ENCODE peak calls at places on chromosomes 7 and 10, in six cellular contexts. Y, Z, V, W, J and R are unnamed samples.

GRCh38 chr10:12241810-12242529 is 46.0 kb downstream of the CDC123 start:
- DNase-seq in Y (no peak), Z (no peak), V (no peak), W (no peak), J (no peak), R (no peak)

GRCh38 chr10:97128851-97129186 is 56.9 kb downstream of the SLIT1 start:
- DNase-seq in Y (no peak), Z (no peak), V (no peak), W (no peak), J (no peak), R (no peak)

GRCh38 chr10:31075434-31075833 is 43.8 kb upstream of the ZNF438 start:
- DNase-seq in Y (no peak), Z (peak; percentile 79), V (peak; percentile 44), W (no peak), J (no peak), R (no peak)

GRCh38 chr10:49627644-49628247 is 13.9 kb downstream of the CHAT start:
- DNase-seq in Y (no peak), Z (no peak), V (no peak), W (no peak), J (no peak), R (no peak)

GRCh38 chr7:141200191-141201108 is 126.6 kb downstream of the TMEM178B start:
- DNase-seq in Y (no peak), Z (no peak), V (no peak), W (no peak), J (no peak), R (no peak)

GRCh38 chr7:22983257-22983855 is 30.6 kb downstream of the HYCC1 start:
- DNase-seq in Y (no peak), Z (peak; percentile 51), V (no peak), W (no peak), J (no peak), R (no peak)

GRCh38 chr7:100728196-100728595 is 5.2 kb upstream of the ZAN start:
- DNase-seq in Y (no peak), Z (no peak), V (no peak), W (no peak), J (no peak), R (peak; percentile 30)

GRCh38 chr7:7534031-7534430 is 1.6 kb downstream of the COL28A1 start:
- DNase-seq in Y (no peak), Z (no peak), V (no peak), W (no peak), J (no peak), R (no peak)

GRCh38 chr10:93816123-93816747 is 58.5 kb downstream of the LGI1 start:
- DNase-seq in Y (peak; percentile 79), Z (peak; percentile 94), V (peak; percentile 44), W (peak; percentile 26), J (peak; percentile 72), R (peak; percentile 45)